ENCODE peak calls at places on chromosomes 7 and 10, in six cellular contexts. One of them, this sample, is unnamed.

GRCh38 chr7:131540491-131541162 is 15.8 kb downstream of the PODXL start:
- DNase-seq in colonic mucosa: no peak
- DNase-seq in HFFc6: no peak
- DNase-seq in nephron progenitor cell: no peak
- DNase-seq in lower lobe of right lung: no peak
- DNase-seq in stomach: peak
- DNase-seq in this sample: no peak

GRCh38 chr10:132916421-132916841 is 25.9 kb downstream of the CFAP46 start:
- DNase-seq in colonic mucosa: no peak
- DNase-seq in lower lobe of right lung: peak
- DNase-seq in HFFc6: no peak
- DNase-seq in stomach: peak
- DNase-seq in nephron progenitor cell: peak
- DNase-seq in this sample: no peak

GRCh38 chr7:111736475-111736874 is 174.2 kb upstream of the IMMP2L start:
- DNase-seq in colonic mucosa: no peak
- DNase-seq in stomach: no peak
- DNase-seq in HFFc6: no peak
- DNase-seq in lower lobe of right lung: no peak
- DNase-seq in nephron progenitor cell: no peak
- DNase-seq in this sample: no peak

GRCh38 chr10:86775056-86775858 is 18.8 kb downstream of the BMPR1A start:
- DNase-seq in HFFc6: peak
- DNase-seq in lower lobe of right lung: no peak
- DNase-seq in stomach: no peak
- DNase-seq in colonic mucosa: no peak
- DNase-seq in nephron progenitor cell: no peak
- DNase-seq in this sample: peak

GRCh38 chr10:24944512-24945255 is 7.7 kb downstream of the PRTFDC1 start:
- DNase-seq in stomach: peak
- DNase-seq in lower lobe of right lung: no peak
- DNase-seq in nephron progenitor cell: no peak
- DNase-seq in colonic mucosa: peak
- DNase-seq in HFFc6: peak
- DNase-seq in this sample: no peak

GRCh38 chr7:105846404-105846803 is 30.0 kb downstream of the ATXN7L1 start:
- DNase-seq in nephron progenitor cell: no peak
- DNase-seq in lower lobe of right lung: no peak
- DNase-seq in stomach: no peak
- DNase-seq in colonic mucosa: no peak
- DNase-seq in HFFc6: no peak
- DNase-seq in this sample: no peak

GRCh38 chr7:130223646-130224045 is 16.0 kb downstream of the SSMEM1 start:
- DNase-seq in colonic mucosa: no peak
- DNase-seq in stomach: no peak
- DNase-seq in lower lobe of right lung: no peak
- DNase-seq in HFFc6: no peak
- DNase-seq in nephron progenitor cell: no peak
- DNase-seq in this sample: no peak

GRCh38 chr10:546971-547590 is 142.4 kb downstream of the DIP2C start:
- DNase-seq in colonic mucosa: no peak
- DNase-seq in lower lobe of right lung: no peak
- DNase-seq in stomach: peak
- DNase-seq in nephron progenitor cell: no peak
- DNase-seq in HFFc6: no peak
- DNase-seq in this sample: no peak

GRCh38 chr7:159007308-159008054 is 137.2 kb downstream of the VIPR2 start:
- DNase-seq in nephron progenitor cell: no peak
- DNase-seq in colonic mucosa: no peak
- DNase-seq in stomach: no peak
- DNase-seq in HFFc6: no peak
- DNase-seq in lower lobe of right lung: no peak
- DNase-seq in this sample: no peak

GRCh38 chr7:75945297-75946168 is 30.6 kb downstream of the POR start:
- DNase-seq in stomach: peak
- DNase-seq in HFFc6: peak
- DNase-seq in nephron progenitor cell: no peak
- DNase-seq in lower lobe of right lung: peak
- DNase-seq in colonic mucosa: no peak
- DNase-seq in this sample: no peak

GRCh38 chr10:624312-624604 is 65.2 kb downstream of the DIP2C start:
- DNase-seq in HFFc6: no peak
- DNase-seq in nephron progenitor cell: no peak
- DNase-seq in lower lobe of right lung: no peak
- DNase-seq in colonic mucosa: no peak
- DNase-seq in stomach: no peak
- DNase-seq in this sample: no peak

GRCh38 chr7:92768501-92769360 is 67.6 kb downstream of the CDK6 start:
- DNase-seq in nephron progenitor cell: no peak
- DNase-seq in HFFc6: peak
- DNase-seq in colonic mucosa: no peak
- DNase-seq in stomach: no peak
- DNase-seq in lower lobe of right lung: no peak
- DNase-seq in this sample: peak

GRCh38 chr7:4866528-4867496 is 5.0 kb upstream of the PAPOLB start:
- DNase-seq in nephron progenitor cell: no peak
- DNase-seq in lower lobe of right lung: no peak
- DNase-seq in colonic mucosa: no peak
- DNase-seq in stomach: no peak
- DNase-seq in HFFc6: no peak
- DNase-seq in this sample: no peak

GRCh38 chr10:7298495-7298894 is 112.3 kb downstream of the SFMBT2 start:
- DNase-seq in lower lobe of right lung: no peak
- DNase-seq in nephron progenitor cell: no peak
- DNase-seq in colonic mucosa: no peak
- DNase-seq in HFFc6: no peak
- DNase-seq in stomach: no peak
- DNase-seq in this sample: no peak

GRCh38 chr7:94367940-94368339 is 26.8 kb upstream of the COL1A2 start:
- DNase-seq in colonic mucosa: no peak
- DNase-seq in lower lobe of right lung: no peak
- DNase-seq in stomach: no peak
- DNase-seq in HFFc6: peak
- DNase-seq in nephron progenitor cell: no peak
- DNase-seq in this sample: no peak

GRCh38 chr10:75773139-75773801 is 341.8 kb downstream of the LRMDA start:
- DNase-seq in HFFc6: peak
- DNase-seq in stomach: peak
- DNase-seq in nephron progenitor cell: no peak
- DNase-seq in lower lobe of right lung: no peak
- DNase-seq in colonic mucosa: no peak
- DNase-seq in this sample: no peak

GRCh38 chr7:30433082-30433481 is 45.5 kb downstream of the NOD1 start:
- DNase-seq in nephron progenitor cell: no peak
- DNase-seq in stomach: peak
- DNase-seq in lower lobe of right lung: peak
- DNase-seq in colonic mucosa: peak
- DNase-seq in HFFc6: no peak
- DNase-seq in this sample: no peak

GRCh38 chr7:88167223-88167622 is 52.6 kb downstream of the SRI start:
- DNase-seq in stomach: no peak
- DNase-seq in nephron progenitor cell: no peak
- DNase-seq in lower lobe of right lung: no peak
- DNase-seq in HFFc6: no peak
- DNase-seq in colonic mucosa: no peak
- DNase-seq in this sample: no peak

GRCh38 chr7:108581655-108582491 is 12.2 kb downstream of the DNAJB9 start:
- DNase-seq in nephron progenitor cell: peak
- DNase-seq in HFFc6: no peak
- DNase-seq in colonic mucosa: no peak
- DNase-seq in stomach: no peak
- DNase-seq in lower lobe of right lung: no peak
- DNase-seq in this sample: no peak

GRCh38 chr10:88702848-88703597 is 3.0 kb upstream of the LIPK start:
- DNase-seq in nephron progenitor cell: no peak
- DNase-seq in colonic mucosa: peak
- DNase-seq in lower lobe of right lung: no peak
- DNase-seq in stomach: peak
- DNase-seq in HFFc6: no peak
- DNase-seq in this sample: no peak

GRCh38 chr7:133950856-133951255 is 176.3 kb upstream of the LRGUK start:
- DNase-seq in colonic mucosa: no peak
- DNase-seq in stomach: no peak
- DNase-seq in nephron progenitor cell: peak
- DNase-seq in HFFc6: no peak
- DNase-seq in lower lobe of right lung: no peak
- DNase-seq in this sample: no peak

GRCh38 chr7:57202274-57202673 is 70.0 kb upstream of the ZNF479 start:
- DNase-seq in stomach: no peak
- DNase-seq in colonic mucosa: no peak
- DNase-seq in nephron progenitor cell: no peak
- DNase-seq in HFFc6: no peak
- DNase-seq in lower lobe of right lung: peak
- DNase-seq in this sample: no peak

GRCh38 chr10:70762441-70763177 is 22.6 kb downstream of the TBATA start:
- DNase-seq in nephron progenitor cell: no peak
- DNase-seq in HFFc6: no peak
- DNase-seq in stomach: no peak
- DNase-seq in colonic mucosa: no peak
- DNase-seq in lower lobe of right lung: peak
- DNase-seq in this sample: no peak

GRCh38 chr7:130486114-130486962 is 5.5 kb upstream of the MEST start:
- DNase-seq in colonic mucosa: peak
- DNase-seq in HFFc6: no peak
- DNase-seq in lower lobe of right lung: peak
- DNase-seq in nephron progenitor cell: peak
- DNase-seq in stomach: peak
- DNase-seq in this sample: peak

GRCh38 chr7:41975854-41976253 is 261.2 kb downstream of the GLI3 start:
- DNase-seq in lower lobe of right lung: no peak
- DNase-seq in stomach: no peak
- DNase-seq in nephron progenitor cell: no peak
- DNase-seq in HFFc6: no peak
- DNase-seq in colonic mucosa: no peak
- DNase-seq in this sample: no peak

GRCh38 chr7:147707926-147708325 is 882.6 kb upstream of the C7orf33 start:
- DNase-seq in nephron progenitor cell: no peak
- DNase-seq in HFFc6: no peak
- DNase-seq in lower lobe of right lung: no peak
- DNase-seq in colonic mucosa: no peak
- DNase-seq in stomach: no peak
- DNase-seq in this sample: no peak
- TF ChIP-seq CTCF in nephron progenitor cell: no peak
- TF ChIP-seq CTCF in HFFc6: no peak
- TF ChIP-seq CTCF in lower lobe of right lung: no peak
- TF ChIP-seq CTCF in colonic mucosa: no peak
- TF ChIP-seq CTCF in stomach: no peak
- TF ChIP-seq CTCF in this sample: no peak

DNA sequence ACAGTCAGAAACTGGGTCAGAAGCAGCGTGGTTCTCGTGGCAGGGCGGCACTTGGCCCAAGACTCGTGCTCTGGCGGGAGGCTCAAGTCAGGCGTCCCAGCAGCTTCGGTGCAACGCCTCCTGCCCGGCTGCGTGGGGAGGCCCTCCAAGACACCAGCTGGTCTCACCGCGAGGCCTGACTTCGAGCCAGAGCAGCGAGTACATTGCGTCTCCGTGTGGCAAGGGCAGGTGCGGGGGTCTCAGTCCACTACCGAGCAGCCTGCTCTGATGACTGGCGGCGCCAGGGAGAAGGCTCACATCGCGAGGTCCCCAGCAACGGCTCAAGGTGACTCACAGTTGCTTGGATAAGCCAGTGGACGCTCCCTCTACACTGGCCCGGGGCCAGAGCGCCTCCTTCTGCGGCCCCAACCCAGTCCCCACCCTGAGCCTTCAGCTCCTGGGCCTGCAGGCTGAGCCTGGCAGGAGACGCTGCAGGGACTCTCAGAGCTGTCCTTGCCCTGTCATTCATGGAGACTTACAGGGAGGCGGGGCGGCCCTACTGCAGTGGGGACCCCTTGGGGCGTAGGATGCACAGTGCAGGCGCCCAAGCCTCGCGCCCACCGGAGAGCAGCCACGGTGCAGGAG is 41.9 kb upstream of the PRKAR1B start:
- DNase-seq in colonic mucosa: no peak
- DNase-seq in lower lobe of right lung: no peak
- DNase-seq in nephron progenitor cell: peak
- DNase-seq in stomach: peak
- DNase-seq in HFFc6: no peak
- DNase-seq in this sample: no peak
- TF ChIP-seq CTCF in colonic mucosa: no peak
- TF ChIP-seq CTCF in lower lobe of right lung: no peak
- TF ChIP-seq CTCF in nephron progenitor cell: peak
- TF ChIP-seq CTCF in stomach: no peak
- TF ChIP-seq CTCF in HFFc6: peak
- TF ChIP-seq CTCF in this sample: no peak

GRCh38 chr10:97042081-97042480 is 143.7 kb downstream of the SLIT1 start:
- DNase-seq in nephron progenitor cell: no peak
- DNase-seq in stomach: no peak
- DNase-seq in HFFc6: no peak
- DNase-seq in colonic mucosa: no peak
- DNase-seq in lower lobe of right lung: no peak
- DNase-seq in this sample: no peak
- TF ChIP-seq CTCF in nephron progenitor cell: no peak
- TF ChIP-seq CTCF in stomach: no peak
- TF ChIP-seq CTCF in HFFc6: no peak
- TF ChIP-seq CTCF in colonic mucosa: no peak
- TF ChIP-seq CTCF in lower lobe of right lung: no peak
- TF ChIP-seq CTCF in this sample: no peak

DNA sequence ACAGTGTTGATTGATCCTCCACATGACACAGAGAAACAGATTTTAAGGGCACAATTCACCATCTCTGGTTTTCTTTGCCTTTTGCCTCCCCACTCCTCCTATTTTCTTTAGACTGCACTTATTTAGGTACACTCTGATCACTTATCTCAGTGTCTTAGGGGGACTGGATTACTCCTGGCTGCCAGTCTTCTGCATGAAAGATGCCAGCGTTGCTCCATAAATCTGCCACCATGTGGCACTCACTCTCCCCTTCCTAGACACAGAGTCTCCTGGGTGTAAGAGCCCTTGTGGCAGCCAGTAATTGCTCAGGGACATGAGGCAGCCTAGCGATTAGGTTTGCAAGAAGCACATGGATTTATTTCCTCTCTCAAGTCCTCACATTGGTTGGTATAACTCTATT is 34.5 kb upstream of the RBM20 start:
- DNase-seq in stomach: no peak
- DNase-seq in colonic mucosa: no peak
- DNase-seq in lower lobe of right lung: no peak
- DNase-seq in nephron progenitor cell: no peak
- DNase-seq in HFFc6: no peak
- DNase-seq in this sample: no peak
- TF ChIP-seq CTCF in stomach: no peak
- TF ChIP-seq CTCF in colonic mucosa: no peak
- TF ChIP-seq CTCF in lower lobe of right lung: no peak
- TF ChIP-seq CTCF in nephron progenitor cell: no peak
- TF ChIP-seq CTCF in HFFc6: no peak
- TF ChIP-seq CTCF in this sample: peak

DNA sequence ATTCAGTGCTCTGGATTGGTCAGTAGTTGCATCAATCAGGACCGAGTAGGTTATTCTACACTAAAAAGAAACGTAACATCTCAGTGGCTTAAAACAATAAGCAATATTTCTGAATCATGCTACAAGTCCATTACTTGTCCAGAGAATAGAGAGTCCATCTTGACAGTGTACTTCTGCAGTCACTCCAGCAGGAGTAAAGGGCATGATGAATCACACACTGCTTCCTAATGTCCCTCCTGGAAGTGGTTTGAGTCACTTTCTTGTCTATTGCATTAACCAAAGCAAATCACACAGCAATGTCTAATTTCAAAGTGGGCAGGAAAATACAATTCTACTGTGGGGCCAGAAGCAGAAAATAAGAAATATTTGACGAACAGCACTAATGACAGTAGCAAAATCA is 124.8 kb downstream of the TSPAN12 start:
- DNase-seq in lower lobe of right lung: no peak
- DNase-seq in stomach: no peak
- DNase-seq in colonic mucosa: no peak
- DNase-seq in HFFc6: peak
- DNase-seq in nephron progenitor cell: no peak
- DNase-seq in this sample: no peak
- TF ChIP-seq CTCF in lower lobe of right lung: no peak
- TF ChIP-seq CTCF in stomach: no peak
- TF ChIP-seq CTCF in colonic mucosa: no peak
- TF ChIP-seq CTCF in HFFc6: no peak
- TF ChIP-seq CTCF in nephron progenitor cell: no peak
- TF ChIP-seq CTCF in this sample: no peak